ENCODE peak calls at places on chromosomes 6 and 20, in four cellular contexts. W, D, M and U are unnamed samples. For H3K27me3, the result is how much of the 10 kb centered on the place peaks cover.

GRCh38 chr6:15628499-15629131 is 34.2 kb downstream of the DTNBP1 start:
- DNase-seq in W (no peak), D (peak), M (no peak), U (no peak)

GRCh38 chr20:32634041-32634805 is 39.5 kb downstream of the C20orf203 start:
- DNase-seq in W (no peak), D (no peak), M (no peak), U (no peak)

GRCh38 chr20:43983904-43984361 is 69.3 kb downstream of the TOX2 start:
- DNase-seq in W (no peak), D (peak), M (no peak), U (no peak)

GRCh38 chr6:47967843-47968242 is 143.2 kb downstream of the PTCHD4 start:
- DNase-seq in W (no peak), D (peak), M (no peak), U (no peak)

GRCh38 chr6:151992091-151992490 is 184.6 kb downstream of the ESR1 start:
- DNase-seq in W (no peak), D (no peak), M (no peak), U (no peak)

GRCh38 chr6:16337280-16337975 is 99.0 kb downstream of the GMPR start:
- DNase-seq in W (peak), D (peak), M (no peak), U (peak)

GRCh38 chr6:10847684-10848083 is 9.3 kb upstream of the MAK start:
- DNase-seq in W (no peak), D (no peak), M (no peak), U (no peak)

GRCh38 chr6:127481628-127482027 is 22.4 kb upstream of the KIAA0408 start:
- DNase-seq in W (peak), D (peak), M (no peak), U (no peak)

GRCh38 chr6:167496707-167497106 is 171.8 kb downstream of the TTLL2 start:
- DNase-seq in W (no peak), D (no peak), M (no peak), U (no peak)
- H3K27me3 ChIP-seq in W (under half), D (under half), M (under half), U (under half)

DNA sequence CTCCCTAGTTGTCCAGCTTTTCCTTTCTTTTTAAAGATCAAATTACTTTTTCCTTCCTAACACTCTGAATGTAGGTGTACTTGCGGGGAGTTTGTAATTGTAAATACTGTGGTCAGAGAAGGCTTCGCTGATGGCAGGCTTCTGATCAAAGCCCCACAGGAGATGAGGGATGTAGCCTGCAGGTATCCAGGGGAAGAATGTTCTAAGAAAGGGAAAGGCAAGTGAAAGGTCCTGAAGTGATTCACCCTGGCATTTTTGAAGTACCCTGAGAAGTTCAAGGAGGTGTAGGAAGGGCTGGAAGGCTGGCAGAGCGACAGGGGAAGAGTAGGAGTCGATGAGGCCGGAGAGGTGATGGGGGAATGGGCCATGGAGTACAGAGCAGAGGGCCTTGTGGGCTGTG is 38.2 kb upstream of the CCN6 start:
- DNase-seq in W (no peak), D (peak), M (no peak), U (no peak)
- H3K27ac ChIP-seq in W (no peak), D (no peak), M (no peak), U (no peak)

GRCh38 chr6:138500867-138501446 is 1.7 kb upstream of the NHSL1 start:
- DNase-seq in W (no peak), D (peak), M (no peak), U (no peak)

GRCh38 chr6:138502546-138502945 is 3.3 kb upstream of the NHSL1 start:
- DNase-seq in W (no peak), D (no peak), M (no peak), U (no peak)

GRCh38 chr6:138499303-138499991 is at the start of gene NHSL1:
- DNase-seq in W (no peak), D (peak), M (no peak), U (peak)

GRCh38 chr6:138498575-138499302 is 555 bp downstream of the NHSL1 start:
- DNase-seq in W (no peak), D (peak), M (no peak), U (no peak)

DNA sequence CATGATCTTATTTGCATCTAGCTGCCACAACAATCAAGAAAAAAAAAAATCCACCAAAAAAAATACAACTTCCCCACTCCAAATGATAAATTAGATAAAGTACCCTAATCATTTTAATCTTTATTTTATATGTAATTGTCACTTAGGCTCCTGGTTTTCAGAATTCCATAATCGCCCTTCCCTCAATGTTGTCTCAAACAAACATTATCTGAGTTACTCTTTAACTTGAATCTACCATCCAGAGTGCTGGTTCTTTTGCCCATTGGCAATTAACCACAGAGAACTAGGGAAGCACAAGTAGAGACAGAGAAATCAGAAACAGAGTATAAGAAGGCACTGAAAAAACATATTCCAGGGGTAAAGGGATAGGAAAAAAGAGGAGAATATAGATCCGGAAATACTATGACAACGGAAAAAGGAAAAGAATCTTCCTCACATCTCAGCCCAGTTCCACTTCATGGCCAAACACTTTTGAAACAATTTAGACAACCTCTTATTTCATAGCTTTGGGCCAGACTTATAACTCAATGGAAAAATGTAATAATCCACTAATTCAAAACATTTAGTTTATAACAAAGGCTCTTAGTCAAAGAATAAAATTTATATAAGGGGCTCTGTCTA is 861 bp upstream of the NHSL1 start:
- DNase-seq in W (no peak), D (no peak), M (no peak), U (no peak)
- H3K27me3 ChIP-seq in W (under half), D (under half), M (under half), U (under half)

DNA sequence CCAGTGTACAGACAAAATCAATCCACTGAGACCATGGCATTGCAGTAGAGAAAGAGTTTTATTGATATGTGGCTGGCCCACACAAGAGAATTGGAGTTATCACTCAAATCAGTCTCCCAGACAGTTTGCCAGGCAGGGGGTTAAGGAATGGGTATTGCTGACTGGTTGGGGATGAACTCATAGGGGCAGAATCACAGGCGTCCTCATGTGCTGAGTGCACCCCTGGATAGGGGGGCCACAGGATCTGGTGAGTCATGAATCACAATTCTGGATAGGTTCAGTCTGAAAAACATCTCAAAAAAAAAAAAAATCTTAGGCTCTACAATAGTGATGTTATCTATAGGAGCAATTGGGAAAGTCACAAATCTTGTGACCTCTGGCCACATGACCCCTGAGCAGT is 29.5 kb upstream of the ILRUN start:
- DNase-seq in W (no peak), D (no peak), M (no peak), U (no peak)
- H3K27ac ChIP-seq in W (no peak), D (no peak), M (no peak), U (no peak)

GRCh38 chr20:57738053-57738452 is 28.2 kb upstream of the PMEPA1 start:
- DNase-seq in W (no peak), D (no peak), M (no peak), U (no peak)

GRCh38 chr20:57735831-57736737 is 26.3 kb upstream of the PMEPA1 start:
- DNase-seq in W (no peak), D (no peak), M (no peak), U (no peak)

GRCh38 chr20:57736738-57737347 is 27.0 kb upstream of the PMEPA1 start:
- DNase-seq in W (no peak), D (no peak), M (no peak), U (no peak)

GRCh38 chr20:57737349-57737748 is 27.5 kb upstream of the PMEPA1 start:
- DNase-seq in W (no peak), D (no peak), M (no peak), U (no peak)

DNA sequence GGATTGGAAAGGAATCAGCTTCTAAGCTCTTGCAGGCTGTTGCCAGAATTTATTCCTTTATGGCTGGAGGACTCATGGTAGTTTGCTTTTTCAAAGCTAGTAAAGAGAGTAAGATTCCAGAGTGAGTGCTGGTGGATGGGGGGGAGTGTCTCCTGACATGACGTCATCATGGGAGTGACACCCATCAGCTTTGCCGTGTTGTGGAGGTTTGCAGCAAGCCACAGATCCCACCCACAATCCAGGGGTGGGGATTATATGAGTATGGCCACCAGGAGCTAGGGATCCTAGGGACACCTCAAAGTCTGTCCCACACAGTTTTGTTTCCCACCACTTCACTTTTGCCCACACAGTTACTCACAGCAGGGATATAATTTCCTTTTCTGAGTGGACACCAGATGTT is 28.7 kb upstream of the PMEPA1 start:
- DNase-seq in W (no peak), D (no peak), M (no peak), U (no peak)
- H3K27me3 ChIP-seq in W (under half), D (under half), M (under half), U (under half)

GRCh38 chr6:110596354-110596753 is 119.9 kb upstream of the SLC22A16 start:
- DNase-seq in W (no peak), D (no peak), M (no peak), U (no peak)
- H3K27ac ChIP-seq in W (no peak), D (no peak), M (no peak), U (no peak)

GRCh38 chr6:7050099-7050498 is 57.7 kb upstream of the RREB1 start:
- DNase-seq in W (no peak), D (no peak), M (no peak), U (no peak)
- H3K27me3 ChIP-seq in W (under half), D (under half), M (under half), U (under half)